ENCODE peak calls at places on chromosomes 5 and 9, in five cellular contexts. Y, B, F, P and D are unnamed samples.

GRCh38 chr5:180387798-180388197 is 34.7 kb upstream of the GFPT2 start:
- DNase-seq in Y (no peak), B (no peak), F (no peak), P (no peak), D (no peak)

GRCh38 chr5:6899215-6899614 is 186.0 kb downstream of the TENT4A start:
- DNase-seq in Y (no peak), B (no peak), F (no peak), P (no peak), D (peak; percentile 28)

GRCh38 chr5:150486402-150487198 is 21.3 kb upstream of the NDST1 start:
- DNase-seq in Y (peak; percentile 79), B (peak; percentile 60), F (no peak), P (peak; percentile 73), D (peak; percentile 59)

GRCh38 chr9:93098236-93098946 is 2.4 kb downstream of the CARD19 start:
- DNase-seq in Y (no peak), B (peak; percentile 99), F (peak; percentile 97), P (peak; percentile 82), D (no peak)

GRCh38 chr9:70795841-70796240 is 325.6 kb downstream of the TRPM3 start:
- DNase-seq in Y (peak; percentile 6), B (no peak), F (no peak), P (no peak), D (no peak)

GRCh38 chr9:122986010-122986409 is 45.2 kb downstream of the RABGAP1 start:
- DNase-seq in Y (no peak), B (no peak), F (no peak), P (no peak), D (no peak)

GRCh38 chr5:150441813-150442698 is 7.5 kb downstream of the RPS14 start:
- DNase-seq in Y (no peak), B (no peak), F (no peak), P (no peak), D (no peak)

GRCh38 chr5:150400327-150401075 is 12.2 kb downstream of the CD74 start:
- DNase-seq in Y (peak; percentile 80), B (no peak), F (no peak), P (no peak), D (no peak)

GRCh38 chr5:155954739-155955445 is 372.1 kb upstream of the SGCD start:
- DNase-seq in Y (no peak), B (peak; percentile 16), F (no peak), P (no peak), D (no peak)

GRCh38 chr5:8788246-8788645 is 757.6 kb downstream of the SEMA5A start:
- DNase-seq in Y (no peak), B (peak; percentile 65), F (no peak), P (no peak), D (no peak)

GRCh38 chr5:81506900-81507588 is 113.1 kb upstream of the ACOT12 start:
- DNase-seq in Y (peak; percentile 96), B (peak; percentile 96), F (peak; percentile 64), P (peak; percentile 57), D (peak; percentile 79)

GRCh38 chr5:126044931-126045565 is 378.2 kb upstream of the GRAMD2B start:
- DNase-seq in Y (no peak), B (no peak), F (no peak), P (no peak), D (no peak)

GRCh38 chr5:34859253-34859652 is 20.3 kb downstream of the TTC23L start:
- DNase-seq in Y (no peak), B (no peak), F (no peak), P (no peak), D (no peak)

GRCh38 chr5:67414712-67415111 is 218.1 kb upstream of the CD180 start:
- DNase-seq in Y (no peak), B (no peak), F (peak; percentile 44), P (no peak), D (no peak)

GRCh38 chr5:107476783-107477182 is 194.0 kb downstream of the EFNA5 start:
- DNase-seq in Y (no peak), B (no peak), F (no peak), P (no peak), D (no peak)

GRCh38 chr5:80933061-80933460 is 27.1 kb upstream of the RASGRF2 start:
- DNase-seq in Y (no peak), B (no peak), F (no peak), P (no peak), D (no peak)

GRCh38 chr9:135502873-135503321 is 2.4 kb downstream of the MRPS2 start:
- DNase-seq in Y (no peak), B (no peak), F (no peak), P (no peak), D (no peak)

GRCh38 chr5:123696948-123697347 is 185.0 kb downstream of the CSNK1G3 start:
- DNase-seq in Y (no peak), B (peak; percentile 38), F (peak; percentile 65), P (peak; percentile 73), D (no peak)

GRCh38 chr5:443239-444151 is 519 bp downstream of the EXOC3 start:
- DNase-seq in Y (peak; percentile 63), B (no peak), F (no peak), P (no peak), D (no peak)

GRCh38 chr5:133977858-133978257 is 9.4 kb upstream of the C5orf15 start:
- DNase-seq in Y (no peak), B (peak; percentile 48), F (peak; percentile 22), P (no peak), D (no peak)

GRCh38 chr9:125137200-125137599 is 6.1 kb downstream of the SCAI start:
- DNase-seq in Y (no peak), B (peak; percentile 79), F (no peak), P (no peak), D (no peak)

GRCh38 chr9:98495530-98495929 is 213.2 kb downstream of the GABBR2 start:
- DNase-seq in Y (no peak), B (no peak), F (no peak), P (no peak), D (no peak)

GRCh38 chr9:112091805-112092204 is 83.3 kb downstream of the SUSD1 start:
- DNase-seq in Y (no peak), B (peak; percentile 33), F (no peak), P (no peak), D (no peak)

GRCh38 chr9:88658311-88658822 is 123.4 kb downstream of the NXNL2 start:
- DNase-seq in Y (no peak), B (peak; percentile 74), F (peak; percentile 63), P (no peak), D (peak; percentile 13)

GRCh38 chr9:16450578-16450977 is 419.9 kb downstream of the BNC2 start:
- DNase-seq in Y (no peak), B (no peak), F (no peak), P (no peak), D (no peak)

GRCh38 chr9:70641631-70642030 is 227.2 kb upstream of the KLF9 start:
- DNase-seq in Y (no peak), B (no peak), F (no peak), P (no peak), D (no peak)

GRCh38 chr5:131587541-131587940 is 47.5 kb downstream of the RAPGEF6 start:
- DNase-seq in Y (no peak), B (no peak), F (peak; percentile 4), P (no peak), D (no peak)

GRCh38 chr5:56656816-56657740 is 158.3 kb upstream of the MAP3K1 start:
- DNase-seq in Y (no peak), B (peak; percentile 23), F (no peak), P (no peak), D (no peak)

GRCh38 chr9:77916410-77916819 is 115.2 kb downstream of the GNAQ start:
- DNase-seq in Y (no peak), B (no peak), F (no peak), P (no peak), D (no peak)

GRCh38 chr5:2138896-2139295 is 256.2 kb upstream of the IRX4 start:
- DNase-seq in Y (no peak), B (no peak), F (no peak), P (no peak), D (no peak)

GRCh38 chr5:140966293-140967225 is at the start of gene PCDHAC2:
- DNase-seq in Y (no peak), B (peak; percentile 24), F (no peak), P (no peak), D (no peak)
- H3K4me3 ChIP-seq in Y (no peak within 1 kb of the TSS), B (peak within 1 kb of the TSS; percentile 4), F (peak within 1 kb of the TSS; percentile 53), P (peak within 1 kb of the TSS; percentile 38), D (peak within 1 kb of the TSS; percentile 17)

GRCh38 chr9:35341585-35341984 is 148.3 kb upstream of the RUSC2 start:
- DNase-seq in Y (no peak), B (peak; percentile 87), F (peak; percentile 68), P (no peak), D (no peak)
- H3K4me3 ChIP-seq in Y (no peak overlapping the region), B (peak overlapping the region; percentile 27), F (peak overlapping the region; percentile 4), P (no peak overlapping the region), D (no peak overlapping the region)

GRCh38 chr5:132813599-132814440 is 718 bp downstream of the SOWAHA start:
- DNase-seq in Y (no peak), B (no peak), F (no peak), P (no peak), D (no peak)

GRCh38 chr5:132815454-132815853 is 2.4 kb downstream of the SOWAHA start:
- DNase-seq in Y (no peak), B (peak; percentile 66), F (peak; percentile 22), P (no peak), D (no peak)

GRCh38 chr5:132812949-132813598 is at the start of gene SOWAHA:
- DNase-seq in Y (no peak), B (peak; percentile 25), F (no peak), P (no peak), D (no peak)

GRCh38 chr5:132816083-132816482 is 3.0 kb downstream of the SOWAHA start:
- DNase-seq in Y (no peak), B (no peak), F (no peak), P (no peak), D (no peak)

DNA sequence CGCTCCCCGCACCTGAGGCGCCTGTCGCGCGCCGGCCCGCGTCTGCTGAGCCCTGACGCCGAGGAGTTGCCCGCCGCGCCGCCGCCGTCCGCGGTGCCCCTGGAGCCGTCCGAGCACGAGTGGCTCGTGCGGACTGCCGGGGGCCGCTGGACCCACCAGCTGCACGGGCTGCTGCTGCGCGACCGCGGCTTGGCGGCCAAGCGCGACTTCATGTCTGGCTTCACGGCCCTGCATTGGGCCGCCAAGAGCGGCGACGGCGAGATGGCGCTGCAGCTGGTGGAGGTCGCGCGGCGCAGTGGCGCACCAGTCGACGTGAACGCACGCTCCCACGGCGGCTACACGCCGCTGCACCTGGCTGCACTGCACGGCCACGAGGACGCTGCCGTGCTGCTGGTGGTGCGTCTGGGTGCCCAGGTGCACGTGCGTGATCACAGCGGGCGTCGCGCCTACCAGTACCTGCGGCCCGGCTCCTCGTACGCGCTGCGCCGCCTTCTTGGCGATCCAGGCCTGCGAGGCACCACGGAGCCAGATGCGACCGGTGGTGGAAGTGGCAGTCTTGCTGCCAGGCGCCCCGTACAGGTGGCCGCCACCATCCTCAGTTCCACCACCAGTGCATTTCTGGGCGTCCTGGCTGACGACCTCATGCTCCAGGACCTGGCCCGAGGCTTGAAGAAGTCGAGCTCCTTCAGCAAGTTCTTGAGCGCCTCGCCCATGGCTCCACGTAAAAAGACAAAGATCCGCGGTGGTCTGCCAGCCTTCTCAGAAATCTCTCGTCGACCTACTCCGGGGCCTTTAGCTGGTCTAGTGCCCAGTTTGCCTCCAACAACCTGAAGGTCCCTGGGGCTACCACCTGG is 1.6 kb downstream of the SOWAHA start:
- DNase-seq in Y (no peak), B (no peak), F (no peak), P (no peak), D (no peak)
- H3K4me3 ChIP-seq in Y (no peak overlapping the region), B (no peak overlapping the region), F (no peak overlapping the region), P (peak overlapping the region; percentile 37), D (no peak overlapping the region)

GRCh38 chr5:139711852-139712171 is 63.7 kb downstream of the CXXC5 start:
- DNase-seq in Y (no peak), B (no peak), F (no peak), P (no peak), D (no peak)
- H3K4me3 ChIP-seq in Y (peak overlapping the region; percentile 61), B (no peak overlapping the region), F (peak overlapping the region; percentile 54), P (peak overlapping the region; percentile 31), D (no peak overlapping the region)